ENCODE peak calls at places on chromosomes 7 and 10, in nine cellular contexts. H is CD4-positive, CD25-positive, alpha-beta regulatory T cell; L is ovary; C is small intestine; E is CD8-positive, alpha-beta memory T cell; N is mammary epithelial cell; R is neuronal stem cell; W is MM.1S; A is aorta. X is an unnamed sample.

GRCh38 chr7:43071604-43072003 is 40.8 kb upstream of the HECW1 start:
- DNase-seq in H (no peak), L (no peak), C (no peak), E (no peak), N (no peak), R (peak; percentile 54), W (peak; percentile 37), A (no peak), X (no peak)

GRCh38 chr10:119030421-119031250 is 1.1 kb downstream of the NANOS1 start:
- DNase-seq in H (peak; percentile 44), L (peak; percentile 45), C (peak; percentile 56), E (peak; percentile 69), N (peak; percentile 46), R (peak; percentile 63), W (peak; percentile 82), A (no peak), X (peak; percentile 25)

GRCh38 chr10:8752146-8752843 is 697.8 kb downstream of the GATA3 start:
- DNase-seq in H (no peak), L (no peak), C (no peak), E (no peak), N (no peak), R (no peak), W (no peak), A (no peak), X (no peak)

GRCh38 chr7:80386686-80387085 is 125.2 kb downstream of the GNAT3 start:
- DNase-seq in H (no peak), L (no peak), C (no peak), E (no peak), N (peak; percentile 37), R (no peak), W (no peak), A (no peak), X (peak; percentile 40)

GRCh38 chr10:89591796-89592271 is 53.2 kb downstream of the PANK1 start:
- DNase-seq in H (no peak), L (peak; percentile 53), C (peak; percentile 68), E (no peak), N (no peak), R (no peak), W (no peak), A (no peak), X (peak; percentile 23)

GRCh38 chr10:70679498-70679897 is 7.2 kb downstream of the ADAMTS14 start:
- DNase-seq in H (no peak), L (no peak), C (no peak), E (no peak), N (no peak), R (no peak), W (no peak), A (no peak), X (no peak)

GRCh38 chr10:34702093-34702952 is 112.8 kb downstream of the PARD3 start:
- DNase-seq in H (no peak), L (no peak), C (no peak), E (no peak), N (peak; percentile 83), R (peak; percentile 6), W (no peak), A (no peak), X (no peak)

GRCh38 chr10:77391605-77392235 is 245.9 kb downstream of the KCNMA1 start:
- DNase-seq in H (no peak), L (peak; percentile 83), C (peak; percentile 73), E (no peak), N (peak; percentile 78), R (peak; percentile 84), W (peak; percentile 48), A (peak; percentile 94), X (peak; percentile 84)

GRCh38 chr7:158582089-158582456 is 5.5 kb downstream of the PTPRN2 start:
- DNase-seq in H (no peak), L (no peak), C (no peak), E (no peak), N (no peak), R (no peak), W (no peak), A (no peak), X (no peak)

GRCh38 chr10:72800741-72801092 is 92.8 kb upstream of the OIT3 start:
- DNase-seq in H (no peak), L (no peak), C (no peak), E (no peak), N (no peak), R (no peak), W (no peak), A (no peak), X (no peak)

GRCh38 chr10:5895804-5896203 is 5.8 kb downstream of the FBH1 start:
- DNase-seq in H (peak; percentile 63), L (no peak), C (no peak), E (no peak), N (no peak), R (no peak), W (peak; percentile 90), A (no peak), X (no peak)

GRCh38 chr7:94529516-94529915 is 19.9 kb downstream of the CASD1 start:
- DNase-seq in H (no peak), L (no peak), C (no peak), E (no peak), N (peak; percentile 16), R (no peak), W (no peak), A (no peak), X (peak; percentile 29)

GRCh38 chr7:90777075-90777864 is 181.1 kb downstream of the CDK14 start:
- DNase-seq in H (no peak), L (peak; percentile 68), C (no peak), E (no peak), N (no peak), R (no peak), W (peak; percentile 49), A (no peak), X (no peak)

GRCh38 chr7:77959080-77959479 is 160.5 kb downstream of the PHTF2 start:
- DNase-seq in H (no peak), L (no peak), C (peak; percentile 21), E (no peak), N (no peak), R (no peak), W (no peak), A (no peak), X (no peak)

GRCh38 chr7:77954773-77955562 is 156.4 kb downstream of the PHTF2 start:
- DNase-seq in H (no peak), L (no peak), C (peak; percentile 72), E (no peak), N (no peak), R (no peak), W (no peak), A (no peak), X (no peak)

DNA sequence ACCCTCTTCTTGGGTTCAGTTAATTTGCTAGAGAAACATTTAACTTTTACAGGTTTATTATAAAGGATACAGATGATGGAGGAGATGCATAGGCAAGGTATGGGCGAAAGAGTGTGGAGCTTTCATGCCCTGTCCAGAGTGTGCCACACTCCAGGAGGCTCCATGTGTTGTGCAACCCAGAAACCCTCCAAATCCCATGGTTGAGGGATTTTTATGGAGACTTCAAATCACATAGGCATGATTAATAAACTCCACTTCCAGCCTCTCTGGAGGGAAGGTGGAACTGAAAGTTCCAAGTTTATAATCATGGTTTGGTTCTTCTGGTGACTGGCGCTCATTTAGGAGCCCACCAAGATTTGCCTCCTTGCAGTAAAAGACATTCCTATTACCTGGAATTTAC is 159.9 kb downstream of the PHTF2 start:
- DNase-seq in H (no peak), L (no peak), C (no peak), E (no peak), N (no peak), R (no peak), W (no peak), A (no peak), X (no peak)
- H3K27ac ChIP-seq in H (no peak overlapping the region), L (no peak overlapping the region), C (no peak overlapping the region), E (no peak overlapping the region), N (no peak overlapping the region), R (no peak overlapping the region), W (no peak overlapping the region), A (no peak overlapping the region), X (no peak overlapping the region)

DNA sequence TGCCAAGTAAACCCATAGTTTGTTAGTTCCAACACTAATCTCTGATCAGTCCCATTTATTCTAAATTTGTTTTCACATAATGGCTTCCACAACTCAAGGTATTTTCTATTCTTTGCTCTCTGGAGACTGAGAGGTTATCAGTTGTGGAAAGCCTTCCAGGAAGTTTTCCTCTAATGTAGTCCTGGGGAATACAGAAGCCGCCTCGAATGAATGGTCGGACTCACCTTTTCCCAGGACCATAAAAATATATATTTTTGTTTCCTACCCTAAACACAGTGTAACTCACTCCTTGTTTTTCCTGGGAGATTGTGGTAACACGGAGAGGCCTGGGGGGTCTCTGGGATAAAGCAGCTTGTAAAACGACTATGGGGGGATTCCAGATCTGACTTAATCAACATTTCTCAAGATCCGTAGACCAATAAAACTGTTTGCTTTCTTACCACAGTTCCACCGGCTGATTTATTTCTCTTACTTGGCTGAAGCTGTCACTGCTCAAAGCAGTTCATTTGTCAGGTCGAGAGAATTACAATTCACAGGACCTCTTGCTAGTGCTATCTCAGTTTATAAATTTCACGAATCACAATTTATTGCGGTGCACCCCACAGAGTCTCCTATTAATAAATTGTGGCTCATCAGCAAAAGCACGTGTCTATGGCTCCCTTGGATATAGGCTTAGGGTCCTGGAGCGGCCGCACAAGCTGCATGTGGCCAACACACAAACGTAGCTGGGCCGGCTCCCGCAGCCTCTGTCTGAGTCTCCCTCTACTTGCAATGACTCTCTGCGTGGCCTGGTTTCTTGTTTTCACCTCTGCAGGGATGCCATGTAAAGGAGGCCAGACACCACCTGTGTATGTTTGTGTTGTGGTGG is 176.3 kb upstream of the BMPER start:
- DNase-seq in H (no peak), L (no peak), C (no peak), E (no peak), N (no peak), R (no peak), W (no peak), A (no peak), X (no peak)
- H3K27ac ChIP-seq in H (no peak overlapping the region), L (no peak overlapping the region), C (no peak overlapping the region), E (no peak overlapping the region), N (no peak overlapping the region), R (no peak overlapping the region), W (no peak overlapping the region), A (no peak overlapping the region), X (no peak overlapping the region)

DNA sequence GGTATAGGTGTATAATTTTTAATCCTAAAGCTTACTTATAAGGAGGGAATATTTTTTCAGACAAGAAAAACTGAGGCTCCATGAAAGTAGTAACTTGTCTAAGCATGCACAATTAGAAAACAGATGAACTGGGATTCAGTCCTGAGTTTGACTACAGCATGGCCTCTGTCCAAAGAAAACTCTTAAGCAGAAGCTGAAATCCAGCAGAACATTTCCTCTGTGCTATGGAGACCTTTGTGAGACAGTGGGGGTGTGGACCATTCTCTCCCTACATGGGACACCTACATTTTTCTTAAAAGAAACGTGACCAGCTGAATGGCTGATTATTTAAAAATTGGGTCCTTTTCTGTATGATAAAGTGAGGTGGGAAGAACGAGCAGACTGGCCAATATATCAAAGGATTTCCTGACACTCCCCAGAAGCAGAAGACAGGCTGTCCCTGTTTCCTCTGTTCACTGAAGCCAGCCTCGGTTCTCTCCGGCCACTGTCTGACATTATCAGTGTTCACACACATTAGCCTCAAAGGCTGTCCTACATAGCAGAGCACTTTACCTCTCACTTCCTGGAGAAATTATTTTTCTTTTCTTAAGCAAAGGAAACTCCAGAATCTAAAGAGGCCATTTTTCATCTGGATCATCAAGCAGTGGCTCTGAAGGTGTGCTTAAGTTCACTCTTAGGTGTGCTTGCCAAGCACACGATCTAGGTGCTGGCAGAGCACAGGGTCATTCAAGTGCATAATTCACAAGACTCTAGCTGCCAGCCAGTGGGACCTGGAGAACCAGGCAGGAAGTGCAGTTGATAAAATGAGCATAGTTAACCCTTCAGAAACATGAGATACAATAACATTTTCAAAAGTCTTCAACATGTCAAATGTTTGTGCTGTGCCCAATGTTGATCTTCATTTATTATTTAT is 40.4 kb upstream of the KIAA1217 start:
- DNase-seq in H (no peak), L (no peak), C (no peak), E (no peak), N (peak; percentile 29), R (no peak), W (no peak), A (no peak), X (no peak)
- H3K27ac ChIP-seq in H (no peak overlapping the region), L (no peak overlapping the region), C (no peak overlapping the region), E (no peak overlapping the region), N (no peak overlapping the region), R (no peak overlapping the region), W (no peak overlapping the region), A (no peak overlapping the region), X (no peak overlapping the region)

GRCh38 chr10:96890172-96890513 is 58.0 kb downstream of the LCOR start:
- DNase-seq in H (no peak), L (no peak), C (peak; percentile 38), E (no peak), N (peak; percentile 36), R (no peak), W (no peak), A (no peak), X (no peak)
- H3K27ac ChIP-seq in H (no peak overlapping the region), L (no peak overlapping the region), C (no peak overlapping the region), E (no peak overlapping the region), N (no peak overlapping the region), R (no peak overlapping the region), W (no peak overlapping the region), A (no peak overlapping the region), X (no peak overlapping the region)

X was measured in brain microvascular endothelial cell.